ENCODE peak calls at places on chromosomes 3 and 15, in four cellular contexts. O is Caco-2, K is fibroblast of lung, H is choroid plexus epithelial cell. E is an unnamed sample.

GRCh38 chr3:189842681-189843602 is 211.8 kb downstream of the TP63 start:
- DNase-seq in K (no peak), H (no peak), O (peak), E (no peak)

GRCh38 chr3:108296239-108296638 is at the start of gene HHLA2:
- DNase-seq in K (peak), H (no peak), O (no peak), E (no peak)

GRCh38 chr15:64333986-64334385 is 22.0 kb downstream of the CSNK1G1 start:
- DNase-seq in K (peak), O (no peak), H (no peak), E (peak)

GRCh38 chr15:33956397-33956796 is 11.9 kb upstream of the CHRM5 start:
- DNase-seq in O (no peak), K (peak), H (no peak), E (no peak)

GRCh38 chr3:56976666-56977560 is 83.6 kb upstream of the SPATA12 start:
- DNase-seq in K (peak), O (no peak), H (peak), E (peak)

GRCh38 chr3:24485511-24485910 is 9.1 kb downstream of the THRB start:
- DNase-seq in H (no peak), O (no peak), K (no peak), E (no peak)

GRCh38 chr3:140078940-140079339 is 144.0 kb downstream of the CLSTN2 start:
- DNase-seq in K (peak), H (no peak), O (no peak), E (no peak)

GRCh38 chr3:158098834-158099424 is 7.3 kb downstream of the SHOX2 start:
- DNase-seq in H (no peak), K (no peak), O (no peak), E (peak)

GRCh38 chr3:128803307-128803706 is 76.1 kb upstream of the ACAD9 start:
- DNase-seq in H (no peak), O (no peak), K (no peak), E (no peak)

GRCh38 chr3:182692685-182693084 is 100.6 kb upstream of the ATP11B start:
- DNase-seq in H (no peak), O (no peak), K (no peak), E (no peak)

GRCh38 chr15:58572521-58572920 is 140.7 kb downstream of the LIPC start:
- DNase-seq in O (no peak), K (no peak), H (no peak), E (no peak)

GRCh38 chr3:12430086-12430485 is 54.2 kb upstream of the TSEN2 start:
- DNase-seq in H (no peak), O (no peak), K (peak), E (no peak)

GRCh38 chr15:75346796-75347221 is at the start of gene NEIL1:
- DNase-seq in K (no peak), H (no peak), O (peak), E (no peak)

GRCh38 chr3:138513073-138513843 is 78.8 kb downstream of the ESYT3 start:
- DNase-seq in O (no peak), H (no peak), K (no peak), E (no peak)

GRCh38 chr15:79897701-79898113 is 893 bp upstream of the MTHFS start:
- DNase-seq in H (no peak), K (no peak), O (no peak), E (no peak)

GRCh38 chr3:69831737-69832136 is 92.5 kb downstream of the MITF start:
- DNase-seq in H (no peak), O (no peak), K (no peak), E (no peak)

GRCh38 chr3:132265488-132265887 is 51.7 kb upstream of the ACP3 start:
- DNase-seq in K (no peak), O (no peak), H (no peak), E (no peak)

GRCh38 chr3:132265008-132265407 is 52.2 kb upstream of the ACP3 start:
- DNase-seq in O (no peak), H (no peak), K (no peak), E (no peak)

GRCh38 chr3:132267594-132267993 is 49.6 kb upstream of the ACP3 start:
- DNase-seq in H (no peak), O (no peak), K (no peak), E (no peak)

GRCh38 chr3:132273043-132273442 is 44.2 kb upstream of the ACP3 start:
- DNase-seq in K (no peak), H (no peak), O (no peak), E (no peak)

GRCh38 chr3:132268956-132269355 is 48.3 kb upstream of the ACP3 start:
- DNase-seq in O (peak), H (peak), K (peak), E (peak)
- TF ChIP-seq CTCF in O (no peak), H (peak), K (peak), E (peak)

DNA sequence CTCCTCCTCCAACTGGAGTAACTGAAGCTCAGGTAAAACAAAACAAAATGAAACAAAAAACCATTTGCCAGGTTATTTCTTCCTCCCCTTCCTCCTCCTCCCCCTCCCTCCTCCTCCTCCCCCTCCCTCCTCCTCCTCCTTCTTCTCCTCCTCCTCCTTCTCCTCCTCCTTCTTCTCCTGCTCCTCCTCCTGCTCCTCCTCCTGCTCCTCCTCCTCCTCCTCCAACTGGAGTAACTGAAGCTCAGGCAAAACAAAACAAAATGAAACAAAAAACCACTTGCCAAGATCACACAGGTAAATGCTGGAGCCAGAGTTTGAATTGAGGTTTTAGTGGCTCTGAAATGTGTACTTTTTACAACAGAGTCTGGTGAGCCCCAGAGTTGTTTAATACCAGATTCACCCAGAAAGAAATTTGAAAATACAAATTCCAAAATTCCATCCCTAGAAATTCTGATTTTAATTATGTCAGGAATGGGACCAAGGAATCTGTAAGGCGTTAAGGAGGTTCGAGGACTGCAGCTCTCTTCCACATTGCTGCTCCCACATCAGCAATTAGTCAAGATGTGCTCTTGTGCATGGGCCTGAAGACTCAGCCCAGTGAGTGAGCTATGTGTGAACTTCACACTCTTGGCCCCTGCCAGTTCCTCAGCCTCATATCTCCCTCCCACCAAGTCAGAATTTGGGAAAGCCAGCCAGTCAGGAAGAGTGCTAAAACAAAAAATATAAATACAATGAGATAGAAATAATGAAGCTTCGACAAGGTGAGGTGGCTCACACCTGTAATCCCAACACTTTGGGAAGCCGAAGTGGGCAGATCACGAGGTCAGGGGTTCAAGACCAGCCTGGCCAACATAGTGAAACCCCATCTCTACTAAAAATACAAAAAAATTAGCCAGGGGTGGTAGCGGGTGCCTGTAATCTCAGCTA is 31.6 kb upstream of the ZNF770 start:
- DNase-seq in K (peak), O (no peak), H (peak), E (peak)
- H3K4me3 ChIP-seq in K (no peak), O (no peak), H (no peak), E (peak)

GRCh38 chr15:28902856-28903255 is 17.1 kb downstream of the APBA2 start:
- DNase-seq in O (no peak), H (no peak), K (no peak), E (no peak)
- TF ChIP-seq CTCF in O (no peak), H (no peak), K (no peak), E (no peak)

DNA sequence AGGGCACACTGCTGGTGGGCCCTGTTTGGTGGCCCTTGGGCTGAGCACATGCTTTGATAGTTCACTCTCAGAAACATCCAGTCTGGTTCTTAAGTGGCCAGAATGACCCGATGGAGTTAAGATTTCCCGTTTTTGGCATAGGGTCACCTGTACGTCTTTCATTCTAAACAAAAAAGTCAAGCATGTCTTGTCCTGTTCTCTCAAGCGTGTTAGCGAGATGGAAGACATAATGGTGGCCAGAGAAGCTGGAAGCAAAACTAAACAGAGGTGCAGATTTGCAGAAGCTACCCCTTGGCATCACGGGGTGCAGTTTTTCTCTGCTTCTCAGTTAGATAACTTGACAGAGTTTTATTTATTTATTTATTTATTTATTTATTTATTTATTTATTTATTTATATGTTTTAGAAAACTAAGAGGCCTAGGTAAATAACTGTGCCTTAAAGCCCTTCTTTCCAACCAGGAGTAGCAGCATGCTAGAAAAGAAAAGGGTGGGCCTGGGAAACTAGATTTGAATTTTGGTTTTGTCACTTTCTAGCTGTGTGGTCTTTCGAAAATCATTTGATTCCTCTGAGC is 63.0 kb downstream of the ST6GAL1 start:
- DNase-seq in K (no peak), H (no peak), O (no peak), E (no peak)
- H3K4me3 ChIP-seq in K (no peak), H (no peak), O (no peak), E (no peak)

GRCh38 chr3:155411500-155412223 is 118.2 kb upstream of the STRIT1 start:
- DNase-seq in K (no peak), H (no peak), O (no peak), E (no peak)
- TF ChIP-seq CTCF in K (no peak), H (no peak), O (no peak), E (no peak)

DNA sequence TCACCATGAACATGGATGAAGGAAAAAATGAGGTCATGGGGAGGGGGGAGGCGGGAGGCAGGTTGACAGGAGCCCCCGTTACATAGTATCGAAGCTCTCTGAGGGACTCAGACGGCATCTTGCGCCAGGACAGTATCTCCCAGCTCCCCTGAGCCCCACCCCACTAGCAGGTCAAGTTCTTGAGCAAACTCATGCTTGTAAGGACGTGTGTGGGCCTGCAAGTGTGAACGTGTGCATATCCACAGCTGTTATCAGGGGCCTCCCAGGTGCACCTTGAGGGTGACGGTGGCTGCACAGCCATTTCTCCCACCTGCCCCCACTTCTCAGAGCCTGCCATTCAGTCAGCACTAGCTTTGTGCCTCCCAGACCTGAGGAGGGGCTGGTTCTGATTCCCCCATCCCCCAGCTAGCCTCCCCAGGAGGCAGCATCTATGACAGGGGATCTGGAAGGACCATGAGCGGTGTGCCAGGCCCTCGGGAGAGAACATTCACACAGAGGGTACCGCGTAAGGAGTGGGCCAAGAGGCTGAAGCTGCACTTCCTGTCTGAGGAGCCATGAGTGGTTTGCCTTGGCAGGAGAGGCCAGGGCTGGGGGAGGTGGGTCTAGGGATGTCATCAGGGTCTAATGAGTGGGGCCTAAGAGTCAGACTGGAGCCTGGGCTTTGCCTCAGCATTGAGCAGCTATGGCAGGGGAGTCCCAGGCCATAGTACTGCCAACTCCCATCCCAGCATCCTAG is 2.9 kb downstream of the SEMA3F start:
- DNase-seq in O (no peak), H (no peak), K (peak), E (peak)
- H3K4me3 ChIP-seq in O (no peak), H (no peak), K (no peak), E (no peak)